ENCODE peak calls at places on chromosomes 7 and 10, in ten cellular contexts. One of them, this sample, is unnamed.

GRCh38 chr10:127102176-127102575 is 94.2 kb downstream of the INSYN2A start:
- ATAC-seq in heart right ventricle: no peak
- ATAC-seq in T-helper 17 cell: no peak
- ATAC-seq in activated CD8-positive, alpha-beta T cell treated with anti-CD3 and anti-CD28 coated beads, Interleukin-2, amount 10 ng/mL, durations not matched to agents 7 days and 5 days: no peak
- ATAC-seq in HCT116: no peak
- ATAC-seq in naive thymus-derived CD4-positive, alpha-beta T cell: no peak
- ATAC-seq in activated CD8-positive, alpha-beta memory T cell treated with anti-CD3 and anti-CD28 coated beads, Interleukin-2, amount 10 ng/mL, durations not matched to agents 7 days and 5 days: no peak
- ATAC-seq in aorta: no peak
- ATAC-seq in left lung: peak; percentile 41
- ATAC-seq in activated T-cell treated with anti-CD3 and anti-CD28 coated beads, Interleukin-2, amount 50 U/mL, for 72 hours: no peak
- ATAC-seq in this sample: peak; percentile 86

GRCh38 chr7:102317231-102318059 is 30.8 kb downstream of the SH2B2 start:
- ATAC-seq in activated CD8-positive, alpha-beta memory T cell treated with anti-CD3 and anti-CD28 coated beads, Interleukin-2, amount 10 ng/mL, durations not matched to agents 7 days and 5 days: no peak
- ATAC-seq in activated T-cell treated with anti-CD3 and anti-CD28 coated beads, Interleukin-2, amount 50 U/mL, for 72 hours: no peak
- ATAC-seq in T-helper 17 cell: no peak
- ATAC-seq in HCT116: no peak
- ATAC-seq in activated CD8-positive, alpha-beta T cell treated with anti-CD3 and anti-CD28 coated beads, Interleukin-2, amount 10 ng/mL, durations not matched to agents 7 days and 5 days: no peak
- ATAC-seq in left lung: no peak
- ATAC-seq in naive thymus-derived CD4-positive, alpha-beta T cell: no peak
- ATAC-seq in heart right ventricle: no peak
- ATAC-seq in aorta: no peak
- ATAC-seq in this sample: no peak

GRCh38 chr7:98521089-98521692 is 95.9 kb upstream of the NPTX2 start:
- ATAC-seq in left lung: no peak
- ATAC-seq in T-helper 17 cell: no peak
- ATAC-seq in heart right ventricle: no peak
- ATAC-seq in aorta: no peak
- ATAC-seq in naive thymus-derived CD4-positive, alpha-beta T cell: no peak
- ATAC-seq in activated CD8-positive, alpha-beta memory T cell treated with anti-CD3 and anti-CD28 coated beads, Interleukin-2, amount 10 ng/mL, durations not matched to agents 7 days and 5 days: no peak
- ATAC-seq in activated T-cell treated with anti-CD3 and anti-CD28 coated beads, Interleukin-2, amount 50 U/mL, for 72 hours: no peak
- ATAC-seq in activated CD8-positive, alpha-beta T cell treated with anti-CD3 and anti-CD28 coated beads, Interleukin-2, amount 10 ng/mL, durations not matched to agents 7 days and 5 days: no peak
- ATAC-seq in HCT116: no peak
- ATAC-seq in this sample: no peak

GRCh38 chr7:131188367-131189339 is 139.0 kb upstream of the MKLN1 start:
- ATAC-seq in activated CD8-positive, alpha-beta memory T cell treated with anti-CD3 and anti-CD28 coated beads, Interleukin-2, amount 10 ng/mL, durations not matched to agents 7 days and 5 days: peak; percentile 89
- ATAC-seq in activated CD8-positive, alpha-beta T cell treated with anti-CD3 and anti-CD28 coated beads, Interleukin-2, amount 10 ng/mL, durations not matched to agents 7 days and 5 days: peak; percentile 84
- ATAC-seq in naive thymus-derived CD4-positive, alpha-beta T cell: peak; percentile 95
- ATAC-seq in T-helper 17 cell: peak; percentile 94
- ATAC-seq in aorta: peak; percentile 59
- ATAC-seq in left lung: peak; percentile 66
- ATAC-seq in heart right ventricle: no peak
- ATAC-seq in activated T-cell treated with anti-CD3 and anti-CD28 coated beads, Interleukin-2, amount 50 U/mL, for 72 hours: peak; percentile 86
- ATAC-seq in HCT116: peak; percentile 81
- ATAC-seq in this sample: peak; percentile 77

GRCh38 chr7:151213826-151214225 is 3.5 kb upstream of the H2BK1 start:
- ATAC-seq in heart right ventricle: no peak
- ATAC-seq in aorta: no peak
- ATAC-seq in activated CD8-positive, alpha-beta memory T cell treated with anti-CD3 and anti-CD28 coated beads, Interleukin-2, amount 10 ng/mL, durations not matched to agents 7 days and 5 days: no peak
- ATAC-seq in left lung: no peak
- ATAC-seq in activated CD8-positive, alpha-beta T cell treated with anti-CD3 and anti-CD28 coated beads, Interleukin-2, amount 10 ng/mL, durations not matched to agents 7 days and 5 days: no peak
- ATAC-seq in HCT116: no peak
- ATAC-seq in T-helper 17 cell: no peak
- ATAC-seq in naive thymus-derived CD4-positive, alpha-beta T cell: no peak
- ATAC-seq in activated T-cell treated with anti-CD3 and anti-CD28 coated beads, Interleukin-2, amount 50 U/mL, for 72 hours: no peak
- ATAC-seq in this sample: no peak

GRCh38 chr7:142833174-142834027 is 21.5 kb upstream of the EPHB6 start:
- ATAC-seq in activated T-cell treated with anti-CD3 and anti-CD28 coated beads, Interleukin-2, amount 50 U/mL, for 72 hours: no peak
- ATAC-seq in aorta: no peak
- ATAC-seq in activated CD8-positive, alpha-beta memory T cell treated with anti-CD3 and anti-CD28 coated beads, Interleukin-2, amount 10 ng/mL, durations not matched to agents 7 days and 5 days: no peak
- ATAC-seq in heart right ventricle: no peak
- ATAC-seq in T-helper 17 cell: no peak
- ATAC-seq in HCT116: peak; percentile 53
- ATAC-seq in activated CD8-positive, alpha-beta T cell treated with anti-CD3 and anti-CD28 coated beads, Interleukin-2, amount 10 ng/mL, durations not matched to agents 7 days and 5 days: no peak
- ATAC-seq in naive thymus-derived CD4-positive, alpha-beta T cell: peak; percentile 31
- ATAC-seq in left lung: no peak
- ATAC-seq in this sample: peak; percentile 63

GRCh38 chr7:47581442-47581820 is 480 bp downstream of the TNS3 start:
- ATAC-seq in T-helper 17 cell: no peak
- ATAC-seq in activated CD8-positive, alpha-beta T cell treated with anti-CD3 and anti-CD28 coated beads, Interleukin-2, amount 10 ng/mL, durations not matched to agents 7 days and 5 days: no peak
- ATAC-seq in HCT116: peak; percentile 45
- ATAC-seq in activated CD8-positive, alpha-beta memory T cell treated with anti-CD3 and anti-CD28 coated beads, Interleukin-2, amount 10 ng/mL, durations not matched to agents 7 days and 5 days: no peak
- ATAC-seq in naive thymus-derived CD4-positive, alpha-beta T cell: no peak
- ATAC-seq in left lung: peak; percentile 32
- ATAC-seq in heart right ventricle: peak; percentile 34
- ATAC-seq in activated T-cell treated with anti-CD3 and anti-CD28 coated beads, Interleukin-2, amount 50 U/mL, for 72 hours: no peak
- ATAC-seq in aorta: peak; percentile 45
- ATAC-seq in this sample: no peak

GRCh38 chr10:72460271-72460670 is 105.6 kb upstream of the DNAJB12 start:
- ATAC-seq in heart right ventricle: no peak
- ATAC-seq in activated T-cell treated with anti-CD3 and anti-CD28 coated beads, Interleukin-2, amount 50 U/mL, for 72 hours: no peak
- ATAC-seq in naive thymus-derived CD4-positive, alpha-beta T cell: no peak
- ATAC-seq in T-helper 17 cell: no peak
- ATAC-seq in HCT116: no peak
- ATAC-seq in activated CD8-positive, alpha-beta memory T cell treated with anti-CD3 and anti-CD28 coated beads, Interleukin-2, amount 10 ng/mL, durations not matched to agents 7 days and 5 days: no peak
- ATAC-seq in left lung: no peak
- ATAC-seq in activated CD8-positive, alpha-beta T cell treated with anti-CD3 and anti-CD28 coated beads, Interleukin-2, amount 10 ng/mL, durations not matched to agents 7 days and 5 days: no peak
- ATAC-seq in aorta: no peak
- ATAC-seq in this sample: no peak

GRCh38 chr10:16902606-16903005 is 85.4 kb upstream of the RSU1 start:
- ATAC-seq in left lung: no peak
- ATAC-seq in T-helper 17 cell: no peak
- ATAC-seq in activated CD8-positive, alpha-beta T cell treated with anti-CD3 and anti-CD28 coated beads, Interleukin-2, amount 10 ng/mL, durations not matched to agents 7 days and 5 days: peak; percentile 97
- ATAC-seq in naive thymus-derived CD4-positive, alpha-beta T cell: no peak
- ATAC-seq in aorta: no peak
- ATAC-seq in HCT116: no peak
- ATAC-seq in activated CD8-positive, alpha-beta memory T cell treated with anti-CD3 and anti-CD28 coated beads, Interleukin-2, amount 10 ng/mL, durations not matched to agents 7 days and 5 days: peak; percentile 94
- ATAC-seq in heart right ventricle: no peak
- ATAC-seq in activated T-cell treated with anti-CD3 and anti-CD28 coated beads, Interleukin-2, amount 50 U/mL, for 72 hours: peak; percentile 78
- ATAC-seq in this sample: no peak

GRCh38 chr7:23277359-23277989 is 21.7 kb upstream of the MALSU1 start:
- ATAC-seq in aorta: no peak
- ATAC-seq in left lung: peak; percentile 78
- ATAC-seq in T-helper 17 cell: peak; percentile 59
- ATAC-seq in HCT116: peak; percentile 47
- ATAC-seq in activated CD8-positive, alpha-beta T cell treated with anti-CD3 and anti-CD28 coated beads, Interleukin-2, amount 10 ng/mL, durations not matched to agents 7 days and 5 days: peak; percentile 43
- ATAC-seq in activated T-cell treated with anti-CD3 and anti-CD28 coated beads, Interleukin-2, amount 50 U/mL, for 72 hours: peak; percentile 18
- ATAC-seq in heart right ventricle: no peak
- ATAC-seq in activated CD8-positive, alpha-beta memory T cell treated with anti-CD3 and anti-CD28 coated beads, Interleukin-2, amount 10 ng/mL, durations not matched to agents 7 days and 5 days: peak; percentile 52
- ATAC-seq in naive thymus-derived CD4-positive, alpha-beta T cell: peak; percentile 69
- ATAC-seq in this sample: peak; percentile 48

GRCh38 chr10:37871143-37871542 is 13.7 kb upstream of the ZNF248 start:
- ATAC-seq in activated T-cell treated with anti-CD3 and anti-CD28 coated beads, Interleukin-2, amount 50 U/mL, for 72 hours: no peak
- ATAC-seq in naive thymus-derived CD4-positive, alpha-beta T cell: no peak
- ATAC-seq in aorta: no peak
- ATAC-seq in heart right ventricle: no peak
- ATAC-seq in left lung: no peak
- ATAC-seq in T-helper 17 cell: no peak
- ATAC-seq in HCT116: no peak
- ATAC-seq in activated CD8-positive, alpha-beta T cell treated with anti-CD3 and anti-CD28 coated beads, Interleukin-2, amount 10 ng/mL, durations not matched to agents 7 days and 5 days: no peak
- ATAC-seq in activated CD8-positive, alpha-beta memory T cell treated with anti-CD3 and anti-CD28 coated beads, Interleukin-2, amount 10 ng/mL, durations not matched to agents 7 days and 5 days: no peak
- ATAC-seq in this sample: no peak

GRCh38 chr7:23450518-23450917 is 19.8 kb downstream of the IGF2BP3 start:
- ATAC-seq in T-helper 17 cell: no peak
- ATAC-seq in activated CD8-positive, alpha-beta T cell treated with anti-CD3 and anti-CD28 coated beads, Interleukin-2, amount 10 ng/mL, durations not matched to agents 7 days and 5 days: no peak
- ATAC-seq in aorta: no peak
- ATAC-seq in activated CD8-positive, alpha-beta memory T cell treated with anti-CD3 and anti-CD28 coated beads, Interleukin-2, amount 10 ng/mL, durations not matched to agents 7 days and 5 days: no peak
- ATAC-seq in left lung: no peak
- ATAC-seq in activated T-cell treated with anti-CD3 and anti-CD28 coated beads, Interleukin-2, amount 50 U/mL, for 72 hours: no peak
- ATAC-seq in heart right ventricle: no peak
- ATAC-seq in naive thymus-derived CD4-positive, alpha-beta T cell: no peak
- ATAC-seq in HCT116: no peak
- ATAC-seq in this sample: no peak

GRCh38 chr7:134827889-134828288 is 48.5 kb downstream of the CALD1 start:
- ATAC-seq in activated CD8-positive, alpha-beta memory T cell treated with anti-CD3 and anti-CD28 coated beads, Interleukin-2, amount 10 ng/mL, durations not matched to agents 7 days and 5 days: no peak
- ATAC-seq in HCT116: no peak
- ATAC-seq in aorta: peak; percentile 78
- ATAC-seq in activated T-cell treated with anti-CD3 and anti-CD28 coated beads, Interleukin-2, amount 50 U/mL, for 72 hours: no peak
- ATAC-seq in heart right ventricle: peak; percentile 66
- ATAC-seq in activated CD8-positive, alpha-beta T cell treated with anti-CD3 and anti-CD28 coated beads, Interleukin-2, amount 10 ng/mL, durations not matched to agents 7 days and 5 days: no peak
- ATAC-seq in T-helper 17 cell: no peak
- ATAC-seq in naive thymus-derived CD4-positive, alpha-beta T cell: no peak
- ATAC-seq in left lung: peak; percentile 30
- ATAC-seq in this sample: no peak

GRCh38 chr10:43843331-43844101 is 194.8 kb upstream of the ZNF32 start:
- ATAC-seq in aorta: peak; percentile 69
- ATAC-seq in activated T-cell treated with anti-CD3 and anti-CD28 coated beads, Interleukin-2, amount 50 U/mL, for 72 hours: peak; percentile 32
- ATAC-seq in naive thymus-derived CD4-positive, alpha-beta T cell: no peak
- ATAC-seq in heart right ventricle: peak; percentile 58
- ATAC-seq in activated CD8-positive, alpha-beta T cell treated with anti-CD3 and anti-CD28 coated beads, Interleukin-2, amount 10 ng/mL, durations not matched to agents 7 days and 5 days: no peak
- ATAC-seq in activated CD8-positive, alpha-beta memory T cell treated with anti-CD3 and anti-CD28 coated beads, Interleukin-2, amount 10 ng/mL, durations not matched to agents 7 days and 5 days: no peak
- ATAC-seq in HCT116: no peak
- ATAC-seq in T-helper 17 cell: no peak
- ATAC-seq in left lung: peak; percentile 33
- ATAC-seq in this sample: no peak

GRCh38 chr7:128104109-128104742 is 73.0 kb upstream of the LRRC4 start:
- ATAC-seq in heart right ventricle: peak; percentile 28
- ATAC-seq in activated CD8-positive, alpha-beta T cell treated with anti-CD3 and anti-CD28 coated beads, Interleukin-2, amount 10 ng/mL, durations not matched to agents 7 days and 5 days: peak; percentile 40
- ATAC-seq in aorta: peak; percentile 12
- ATAC-seq in naive thymus-derived CD4-positive, alpha-beta T cell: peak; percentile 7
- ATAC-seq in activated T-cell treated with anti-CD3 and anti-CD28 coated beads, Interleukin-2, amount 50 U/mL, for 72 hours: no peak
- ATAC-seq in activated CD8-positive, alpha-beta memory T cell treated with anti-CD3 and anti-CD28 coated beads, Interleukin-2, amount 10 ng/mL, durations not matched to agents 7 days and 5 days: peak; percentile 38
- ATAC-seq in T-helper 17 cell: peak; percentile 32
- ATAC-seq in HCT116: no peak
- ATAC-seq in left lung: peak; percentile 12
- ATAC-seq in this sample: peak; percentile 14

GRCh38 chr10:100575781-100576635 is 40.3 kb downstream of the HIF1AN start:
- ATAC-seq in activated CD8-positive, alpha-beta memory T cell treated with anti-CD3 and anti-CD28 coated beads, Interleukin-2, amount 10 ng/mL, durations not matched to agents 7 days and 5 days: no peak
- ATAC-seq in HCT116: no peak
- ATAC-seq in T-helper 17 cell: no peak
- ATAC-seq in aorta: no peak
- ATAC-seq in activated CD8-positive, alpha-beta T cell treated with anti-CD3 and anti-CD28 coated beads, Interleukin-2, amount 10 ng/mL, durations not matched to agents 7 days and 5 days: no peak
- ATAC-seq in activated T-cell treated with anti-CD3 and anti-CD28 coated beads, Interleukin-2, amount 50 U/mL, for 72 hours: no peak
- ATAC-seq in left lung: no peak
- ATAC-seq in naive thymus-derived CD4-positive, alpha-beta T cell: no peak
- ATAC-seq in heart right ventricle: no peak
- ATAC-seq in this sample: no peak

GRCh38 chr10:127319691-127320090 is 123.3 kb upstream of the INSYN2A start:
- ATAC-seq in left lung: no peak
- ATAC-seq in activated CD8-positive, alpha-beta T cell treated with anti-CD3 and anti-CD28 coated beads, Interleukin-2, amount 10 ng/mL, durations not matched to agents 7 days and 5 days: no peak
- ATAC-seq in naive thymus-derived CD4-positive, alpha-beta T cell: no peak
- ATAC-seq in aorta: no peak
- ATAC-seq in heart right ventricle: no peak
- ATAC-seq in HCT116: no peak
- ATAC-seq in activated T-cell treated with anti-CD3 and anti-CD28 coated beads, Interleukin-2, amount 50 U/mL, for 72 hours: no peak
- ATAC-seq in T-helper 17 cell: no peak
- ATAC-seq in activated CD8-positive, alpha-beta memory T cell treated with anti-CD3 and anti-CD28 coated beads, Interleukin-2, amount 10 ng/mL, durations not matched to agents 7 days and 5 days: no peak
- ATAC-seq in this sample: no peak

GRCh38 chr7:138194567-138194966 is 118.3 kb downstream of the AKR1D1 start:
- ATAC-seq in activated CD8-positive, alpha-beta memory T cell treated with anti-CD3 and anti-CD28 coated beads, Interleukin-2, amount 10 ng/mL, durations not matched to agents 7 days and 5 days: no peak
- ATAC-seq in activated CD8-positive, alpha-beta T cell treated with anti-CD3 and anti-CD28 coated beads, Interleukin-2, amount 10 ng/mL, durations not matched to agents 7 days and 5 days: no peak
- ATAC-seq in HCT116: no peak
- ATAC-seq in left lung: peak; percentile 30
- ATAC-seq in heart right ventricle: no peak
- ATAC-seq in aorta: no peak
- ATAC-seq in activated T-cell treated with anti-CD3 and anti-CD28 coated beads, Interleukin-2, amount 50 U/mL, for 72 hours: no peak
- ATAC-seq in naive thymus-derived CD4-positive, alpha-beta T cell: no peak
- ATAC-seq in T-helper 17 cell: no peak
- ATAC-seq in this sample: no peak

GRCh38 chr10:89648074-89648473 is 3.0 kb upstream of the PANK1 start:
- ATAC-seq in activated CD8-positive, alpha-beta T cell treated with anti-CD3 and anti-CD28 coated beads, Interleukin-2, amount 10 ng/mL, durations not matched to agents 7 days and 5 days: no peak
- ATAC-seq in activated T-cell treated with anti-CD3 and anti-CD28 coated beads, Interleukin-2, amount 50 U/mL, for 72 hours: no peak
- ATAC-seq in left lung: no peak
- ATAC-seq in T-helper 17 cell: no peak
- ATAC-seq in heart right ventricle: no peak
- ATAC-seq in HCT116: no peak
- ATAC-seq in activated CD8-positive, alpha-beta memory T cell treated with anti-CD3 and anti-CD28 coated beads, Interleukin-2, amount 10 ng/mL, durations not matched to agents 7 days and 5 days: no peak
- ATAC-seq in naive thymus-derived CD4-positive, alpha-beta T cell: no peak
- ATAC-seq in aorta: no peak
- ATAC-seq in this sample: no peak